ENCODE peak calls at places on chromosome 3, in nine cellular contexts. One of them, this sample, is unnamed.

GRCh38 chr3:197516517-197516889 is 39.3 kb downstream of the BDH1 start:
- DNase-seq in GM12878: no peak
- DNase-seq in H1: no peak
- DNase-seq in A549: peak
- DNase-seq in SK-N-SH: no peak
- DNase-seq in HepG2: peak
- DNase-seq in HCT116: peak
- DNase-seq in K562: peak
- DNase-seq in endothelial cell of umbilical vein: peak
- DNase-seq in this sample: peak

GRCh38 chr3:119301662-119302061 is 7.5 kb downstream of the ARHGAP31 start:
- DNase-seq in endothelial cell of umbilical vein: no peak
- DNase-seq in H1: no peak
- DNase-seq in K562: no peak
- DNase-seq in HepG2: no peak
- DNase-seq in HCT116: no peak
- DNase-seq in SK-N-SH: no peak
- DNase-seq in A549: no peak
- DNase-seq in GM12878: no peak
- DNase-seq in this sample: peak

GRCh38 chr3:20256144-20256543 is 70.1 kb upstream of the SGO1 start:
- DNase-seq in SK-N-SH: no peak
- DNase-seq in K562: no peak
- DNase-seq in A549: no peak
- DNase-seq in HCT116: no peak
- DNase-seq in GM12878: peak
- DNase-seq in HepG2: no peak
- DNase-seq in H1: no peak
- DNase-seq in endothelial cell of umbilical vein: peak
- DNase-seq in this sample: no peak

GRCh38 chr3:127484601-127485388 is 105.7 kb downstream of the TPRA1 start:
- DNase-seq in GM12878: no peak
- DNase-seq in A549: no peak
- DNase-seq in SK-N-SH: peak
- DNase-seq in K562: no peak
- DNase-seq in H1: no peak
- DNase-seq in HCT116: no peak
- DNase-seq in HepG2: no peak
- DNase-seq in endothelial cell of umbilical vein: no peak
- DNase-seq in this sample: no peak

GRCh38 chr3:124707667-124708066 is 22.6 kb upstream of the UMPS start:
- DNase-seq in endothelial cell of umbilical vein: no peak
- DNase-seq in H1: no peak
- DNase-seq in GM12878: no peak
- DNase-seq in HCT116: no peak
- DNase-seq in HepG2: no peak
- DNase-seq in K562: no peak
- DNase-seq in SK-N-SH: no peak
- DNase-seq in A549: no peak
- DNase-seq in this sample: no peak

GRCh38 chr3:179149239-179149887 is 1.2 kb downstream of the PIK3CA start:
- DNase-seq in SK-N-SH: no peak
- DNase-seq in A549: peak
- DNase-seq in HCT116: no peak
- DNase-seq in HepG2: peak
- DNase-seq in GM12878: peak
- DNase-seq in H1: no peak
- DNase-seq in endothelial cell of umbilical vein: no peak
- DNase-seq in K562: no peak
- DNase-seq in this sample: peak

GRCh38 chr3:122890077-122890484 is 95.2 kb downstream of the SLC49A4 start:
- DNase-seq in A549: no peak
- DNase-seq in K562: no peak
- DNase-seq in H1: peak
- DNase-seq in GM12878: peak
- DNase-seq in HCT116: no peak
- DNase-seq in SK-N-SH: no peak
- DNase-seq in HepG2: no peak
- DNase-seq in endothelial cell of umbilical vein: peak
- DNase-seq in this sample: peak

GRCh38 chr3:117853923-117854322 is 1144.3 kb downstream of the TUSC7 start:
- DNase-seq in SK-N-SH: peak
- DNase-seq in HCT116: no peak
- DNase-seq in GM12878: no peak
- DNase-seq in K562: no peak
- DNase-seq in A549: peak
- DNase-seq in HepG2: no peak
- DNase-seq in H1: no peak
- DNase-seq in endothelial cell of umbilical vein: peak
- DNase-seq in this sample: no peak

DNA sequence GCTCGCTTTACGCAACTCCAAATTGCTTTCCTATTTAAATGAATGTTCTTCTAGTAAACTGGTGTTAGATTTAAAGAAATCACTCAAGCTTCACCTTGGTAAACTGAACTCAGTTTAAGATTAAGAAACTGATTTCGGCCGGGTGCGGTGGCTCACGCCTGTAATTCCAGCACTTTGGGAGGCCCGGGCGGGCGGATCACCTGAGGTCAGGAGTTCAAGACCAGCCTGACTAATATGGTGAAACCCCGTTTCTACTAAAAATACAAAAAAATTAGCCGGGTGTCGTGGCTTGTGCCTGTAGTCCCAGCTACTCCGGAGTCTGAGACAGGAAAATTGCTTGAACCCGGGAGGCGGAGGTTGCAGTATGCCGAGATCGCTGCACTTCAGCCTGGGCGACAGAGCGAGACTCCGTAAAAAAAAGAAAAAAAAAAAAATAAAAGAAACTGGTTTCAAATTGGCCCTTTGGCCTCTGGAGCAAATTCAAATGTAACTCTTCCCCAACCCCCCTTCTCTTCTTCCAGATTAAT is 1.7 kb downstream of the SKIL start:
- DNase-seq in K562: no peak
- DNase-seq in H1: no peak
- DNase-seq in SK-N-SH: no peak
- DNase-seq in endothelial cell of umbilical vein: no peak
- DNase-seq in HepG2: no peak
- DNase-seq in A549: no peak
- DNase-seq in GM12878: no peak
- DNase-seq in HCT116: no peak
- DNase-seq in this sample: no peak
- H3K4me3 ChIP-seq in K562: no peak
- H3K4me3 ChIP-seq in H1: peak
- H3K4me3 ChIP-seq in SK-N-SH: peak
- H3K4me3 ChIP-seq in endothelial cell of umbilical vein: peak
- H3K4me3 ChIP-seq in HepG2: no peak
- H3K4me3 ChIP-seq in A549: peak
- H3K4me3 ChIP-seq in GM12878: peak
- H3K4me3 ChIP-seq in HCT116: no peak
- H3K4me3 ChIP-seq in this sample: peak

GRCh38 chr3:167733961-167734497 is 663 bp downstream of the PDCD10 start:
- DNase-seq in K562: no peak
- DNase-seq in GM12878: no peak
- DNase-seq in SK-N-SH: no peak
- DNase-seq in A549: no peak
- DNase-seq in HCT116: no peak
- DNase-seq in HepG2: peak
- DNase-seq in H1: no peak
- DNase-seq in endothelial cell of umbilical vein: no peak
- DNase-seq in this sample: no peak
- TF ChIP-seq MAX in K562: no peak
- TF ChIP-seq MAX in GM12878: no peak
- TF ChIP-seq MAX in SK-N-SH: no peak
- TF ChIP-seq MAX in A549: no peak
- TF ChIP-seq MAX in HCT116: no peak
- TF ChIP-seq MAX in HepG2: no peak
- TF ChIP-seq MAX in H1: no peak
- TF ChIP-seq MAX in endothelial cell of umbilical vein: no peak
- TF ChIP-seq MAX in this sample: no peak

DNA sequence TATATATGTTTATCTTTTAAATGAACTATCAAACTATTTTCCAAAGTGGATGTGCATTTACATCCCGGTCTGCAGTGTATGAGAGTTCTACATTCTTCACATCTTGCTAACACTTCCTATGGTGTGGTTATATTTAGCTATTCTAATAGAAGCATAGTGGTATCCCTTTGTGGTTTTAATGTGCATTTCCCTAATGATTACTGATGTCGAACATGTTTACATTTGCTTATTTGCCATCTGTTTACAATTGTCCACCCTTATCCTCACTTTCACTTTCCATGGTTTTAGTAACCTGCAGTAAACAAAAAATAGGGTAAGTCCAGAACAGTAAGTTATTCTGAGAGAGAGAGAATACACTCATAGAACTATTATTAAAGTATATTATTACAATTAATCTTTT is 360.5 kb upstream of the NAALADL2 start:
- DNase-seq in endothelial cell of umbilical vein: peak
- DNase-seq in GM12878: no peak
- DNase-seq in H1: no peak
- DNase-seq in K562: no peak
- DNase-seq in HCT116: no peak
- DNase-seq in A549: no peak
- DNase-seq in HepG2: no peak
- DNase-seq in SK-N-SH: no peak
- DNase-seq in this sample: no peak
- H3K4me3 ChIP-seq in endothelial cell of umbilical vein: no peak
- H3K4me3 ChIP-seq in GM12878: no peak
- H3K4me3 ChIP-seq in H1: no peak
- H3K4me3 ChIP-seq in K562: no peak
- H3K4me3 ChIP-seq in HCT116: no peak
- H3K4me3 ChIP-seq in A549: no peak
- H3K4me3 ChIP-seq in HepG2: no peak
- H3K4me3 ChIP-seq in SK-N-SH: peak
- H3K4me3 ChIP-seq in this sample: no peak

GRCh38 chr3:102574355-102574754 is 139.5 kb downstream of the ZPLD1 start:
- DNase-seq in SK-N-SH: no peak
- DNase-seq in endothelial cell of umbilical vein: no peak
- DNase-seq in K562: no peak
- DNase-seq in HepG2: no peak
- DNase-seq in H1: no peak
- DNase-seq in A549: no peak
- DNase-seq in HCT116: no peak
- DNase-seq in GM12878: no peak
- DNase-seq in this sample: no peak
- TF ChIP-seq MAX in SK-N-SH: no peak
- TF ChIP-seq MAX in endothelial cell of umbilical vein: no peak
- TF ChIP-seq MAX in K562: no peak
- TF ChIP-seq MAX in HepG2: no peak
- TF ChIP-seq MAX in H1: no peak
- TF ChIP-seq MAX in A549: no peak
- TF ChIP-seq MAX in HCT116: no peak
- TF ChIP-seq MAX in GM12878: no peak
- TF ChIP-seq MAX in this sample: no peak

DNA sequence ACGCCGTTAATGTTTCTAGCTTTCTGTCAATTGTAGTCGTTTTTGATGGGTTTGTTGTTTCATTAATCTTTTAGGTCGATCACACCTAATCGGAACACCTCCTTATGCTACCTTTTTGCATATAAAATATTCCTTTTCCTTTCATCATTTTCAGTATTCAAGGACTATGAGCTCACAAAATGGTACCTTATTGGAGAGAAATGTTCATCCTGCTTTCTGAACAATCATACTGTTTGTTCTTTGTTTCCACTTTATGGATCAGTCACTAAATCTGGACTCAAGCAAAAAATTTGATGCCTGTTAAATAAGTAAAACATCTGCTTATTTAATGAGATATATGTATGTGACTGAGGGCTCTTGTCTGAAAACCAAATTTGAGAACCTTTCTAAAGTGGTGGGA is 1.1 kb downstream of the KIF15 start:
- DNase-seq in HepG2: no peak
- DNase-seq in SK-N-SH: no peak
- DNase-seq in GM12878: no peak
- DNase-seq in H1: no peak
- DNase-seq in endothelial cell of umbilical vein: no peak
- DNase-seq in HCT116: no peak
- DNase-seq in K562: no peak
- DNase-seq in A549: no peak
- DNase-seq in this sample: no peak
- H3K4me3 ChIP-seq in HepG2: peak
- H3K4me3 ChIP-seq in SK-N-SH: peak
- H3K4me3 ChIP-seq in GM12878: peak
- H3K4me3 ChIP-seq in H1: peak
- H3K4me3 ChIP-seq in endothelial cell of umbilical vein: peak
- H3K4me3 ChIP-seq in HCT116: peak
- H3K4me3 ChIP-seq in K562: peak
- H3K4me3 ChIP-seq in A549: peak
- H3K4me3 ChIP-seq in this sample: peak

GRCh38 chr3:94291686-94292085 is 228.8 kb downstream of the NSUN3 start:
- DNase-seq in HepG2: no peak
- DNase-seq in H1: no peak
- DNase-seq in A549: no peak
- DNase-seq in HCT116: no peak
- DNase-seq in K562: no peak
- DNase-seq in endothelial cell of umbilical vein: no peak
- DNase-seq in SK-N-SH: no peak
- DNase-seq in GM12878: no peak
- DNase-seq in this sample: no peak

GRCh38 chr3:94299741-94300140 is 236.9 kb downstream of the NSUN3 start:
- DNase-seq in H1: no peak
- DNase-seq in A549: no peak
- DNase-seq in HCT116: no peak
- DNase-seq in endothelial cell of umbilical vein: no peak
- DNase-seq in SK-N-SH: no peak
- DNase-seq in HepG2: no peak
- DNase-seq in GM12878: no peak
- DNase-seq in K562: no peak
- DNase-seq in this sample: no peak

GRCh38 chr3:94294806-94295205 is 231.9 kb downstream of the NSUN3 start:
- DNase-seq in endothelial cell of umbilical vein: no peak
- DNase-seq in A549: no peak
- DNase-seq in SK-N-SH: no peak
- DNase-seq in H1: no peak
- DNase-seq in K562: no peak
- DNase-seq in HepG2: no peak
- DNase-seq in GM12878: no peak
- DNase-seq in HCT116: no peak
- DNase-seq in this sample: no peak

GRCh38 chr3:94292151-94292550 is 229.3 kb downstream of the NSUN3 start:
- DNase-seq in HepG2: no peak
- DNase-seq in K562: no peak
- DNase-seq in endothelial cell of umbilical vein: no peak
- DNase-seq in GM12878: no peak
- DNase-seq in SK-N-SH: no peak
- DNase-seq in A549: no peak
- DNase-seq in H1: no peak
- DNase-seq in HCT116: no peak
- DNase-seq in this sample: no peak

DNA sequence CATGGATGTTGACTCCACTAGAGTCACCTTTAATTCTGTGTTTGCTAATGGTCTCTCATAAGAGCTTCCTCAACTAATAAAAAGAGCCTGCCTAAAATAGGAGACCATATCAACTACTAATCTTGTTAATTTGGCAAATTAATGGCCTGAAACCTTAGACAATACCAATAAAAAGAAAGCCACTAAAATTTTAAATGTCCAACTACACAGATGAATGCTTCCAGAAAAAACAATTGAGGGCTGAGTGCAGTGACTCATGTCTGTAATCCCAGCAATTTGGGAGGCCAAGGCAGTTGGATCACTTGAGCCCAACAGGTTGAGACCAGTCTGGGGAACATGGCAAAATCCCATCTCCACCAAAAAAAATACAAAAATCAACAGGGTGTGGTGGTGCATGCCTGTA is 230.9 kb downstream of the NSUN3 start:
- DNase-seq in H1: no peak
- DNase-seq in HCT116: no peak
- DNase-seq in HepG2: no peak
- DNase-seq in endothelial cell of umbilical vein: no peak
- DNase-seq in K562: no peak
- DNase-seq in A549: no peak
- DNase-seq in SK-N-SH: no peak
- DNase-seq in GM12878: no peak
- DNase-seq in this sample: no peak
- TF ChIP-seq MAX in H1: no peak
- TF ChIP-seq MAX in HCT116: no peak
- TF ChIP-seq MAX in HepG2: no peak
- TF ChIP-seq MAX in endothelial cell of umbilical vein: no peak
- TF ChIP-seq MAX in K562: no peak
- TF ChIP-seq MAX in A549: no peak
- TF ChIP-seq MAX in SK-N-SH: no peak
- TF ChIP-seq MAX in GM12878: no peak
- TF ChIP-seq MAX in this sample: no peak

This sample was measured in NB4.